ENCODE peak calls at places on chromosomes 16 and 17, in five cellular contexts. H is neural crest cell, S is AG04450, E is transverse colon, Q is GM12865. O is an unnamed sample.

GRCh38 chr16:87338155-87338765 is 21.1 kb upstream of the C16orf95 start:
- DNase-seq in Q (no peak), S (no peak), E (no peak), H (no peak), O (no peak)

GRCh38 chr16:87740909-87741424 is 24.8 kb downstream of the KLHDC4 start:
- DNase-seq in Q (no peak), H (no peak), E (no peak), S (no peak), O (no peak)

GRCh38 chr16:58306327-58306726 is 11.5 kb upstream of the PRSS54 start:
- DNase-seq in E (peak), Q (peak), H (peak), S (no peak), O (no peak)

GRCh38 chr17:80786470-80786869 is 205.2 kb upstream of the CHMP6 start:
- DNase-seq in E (no peak), Q (no peak), S (no peak), H (no peak), O (no peak)

GRCh38 chr16:82156761-82157654 is 13.0 kb downstream of the MPHOSPH6 start:
- DNase-seq in E (no peak), S (no peak), Q (no peak), H (no peak), O (no peak)

GRCh38 chr17:46184696-46185095 is 8.5 kb downstream of the KANSL1 start:
- DNase-seq in Q (no peak), S (no peak), H (no peak), E (no peak), O (no peak)

GRCh38 chr17:65956814-65957213 is 235.1 kb downstream of the CEP112 start:
- DNase-seq in E (no peak), S (no peak), H (no peak), Q (no peak), O (no peak)

GRCh38 chr17:15909481-15909991 is 35.4 kb upstream of the ADORA2B start:
- DNase-seq in E (no peak), H (no peak), S (no peak), Q (no peak), O (no peak)

GRCh38 chr17:76481091-76481655 is 13.8 kb downstream of the AANAT start:
- DNase-seq in S (no peak), Q (peak), H (no peak), E (peak), O (peak)

GRCh38 chr17:19977360-19978205 is at the start of gene AKAP10:
- DNase-seq in Q (peak), H (peak), E (peak), S (peak), O (peak)

GRCh38 chr17:27473748-27474609 is 17.7 kb downstream of the KSR1 start:
- DNase-seq in Q (peak), E (no peak), H (no peak), S (no peak), O (peak)

GRCh38 chr17:7014995-7015586 is 2.7 kb downstream of the RNASEK start:
- DNase-seq in S (no peak), H (no peak), Q (peak), E (peak), O (peak)

GRCh38 chr17:29243792-29244191 is 2.9 kb upstream of the CRYBA1 start:
- DNase-seq in H (no peak), Q (peak), E (no peak), S (no peak), O (peak)

GRCh38 chr16:87924937-87925670 is 11.2 kb downstream of the CA5A start:
- DNase-seq in H (no peak), S (no peak), Q (no peak), E (no peak), O (no peak)

GRCh38 chr17:391850-392249 is 39.2 kb upstream of the RPH3AL start:
- DNase-seq in H (no peak), S (no peak), Q (no peak), E (no peak), O (no peak)

GRCh38 chr16:49578435-49579024 is 204.9 kb downstream of the C16orf78 start:
- DNase-seq in E (no peak), H (no peak), S (no peak), Q (no peak), O (no peak)

GRCh38 chr16:83952940-83953795 is at the start of gene OSGIN1:
- DNase-seq in Q (peak), S (peak), E (peak), H (peak), O (peak)

GRCh38 chr16:10920726-10921427 is 21.4 kb downstream of the DEXI start:
- DNase-seq in H (no peak), Q (no peak), E (no peak), S (no peak), O (no peak)

GRCh38 chr17:10549108-10549842 is at the start of gene MYH2:
- DNase-seq in E (no peak), S (no peak), H (no peak), Q (no peak), O (no peak)

GRCh38 chr16:48629016-48629415 is 19.0 kb upstream of the N4BP1 start:
- DNase-seq in S (no peak), H (no peak), Q (no peak), E (no peak), O (no peak)

GRCh38 chr17:19327039-19327776 is 35.3 kb downstream of the B9D1 start:
- DNase-seq in H (no peak), Q (no peak), E (no peak), S (peak), O (no peak)

GRCh38 chr17:37417852-37418251 is 11.2 kb downstream of the TADA2A start:
- DNase-seq in S (no peak), E (no peak), H (no peak), Q (no peak), O (no peak)

GRCh38 chr17:37410357-37410756 is 3.7 kb downstream of the TADA2A start:
- DNase-seq in H (no peak), Q (no peak), S (no peak), E (no peak), O (no peak)

DNA sequence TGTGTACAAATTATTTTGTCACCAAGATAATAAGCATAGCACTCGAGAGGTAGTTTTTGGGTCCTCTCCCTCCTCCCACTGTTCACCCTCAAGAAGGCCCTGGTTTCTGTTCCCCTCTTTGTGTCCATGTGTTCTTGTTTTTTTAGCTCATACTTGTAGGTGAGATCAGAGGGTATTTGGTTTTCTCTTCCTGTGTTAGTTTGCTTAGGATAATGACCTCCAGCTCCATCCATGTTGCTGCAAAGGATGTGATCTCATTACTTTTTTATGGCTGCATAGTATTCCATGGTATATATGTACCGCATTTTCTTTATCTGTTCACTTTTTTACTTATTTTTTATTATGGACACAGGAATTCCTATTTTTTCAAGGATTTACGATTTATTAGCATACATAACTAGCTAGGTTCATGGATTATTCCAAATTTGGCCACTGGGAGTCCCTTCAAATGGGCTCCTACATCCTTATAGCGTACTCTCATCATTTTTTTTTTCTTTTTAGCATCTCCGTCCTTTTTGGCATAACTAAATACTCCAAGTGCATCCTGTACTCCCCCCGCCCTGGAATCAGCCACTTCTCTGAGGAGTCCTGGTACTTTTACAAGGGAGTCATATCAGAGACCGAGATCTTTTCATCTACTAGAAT is 7.3 kb downstream of the TADA2A start:
- DNase-seq in Q (no peak), E (no peak), S (no peak), H (no peak), O (no peak)
- TF ChIP-seq CTCF in Q (no peak), E (no peak), S (peak), H (peak), O (no peak)

DNA sequence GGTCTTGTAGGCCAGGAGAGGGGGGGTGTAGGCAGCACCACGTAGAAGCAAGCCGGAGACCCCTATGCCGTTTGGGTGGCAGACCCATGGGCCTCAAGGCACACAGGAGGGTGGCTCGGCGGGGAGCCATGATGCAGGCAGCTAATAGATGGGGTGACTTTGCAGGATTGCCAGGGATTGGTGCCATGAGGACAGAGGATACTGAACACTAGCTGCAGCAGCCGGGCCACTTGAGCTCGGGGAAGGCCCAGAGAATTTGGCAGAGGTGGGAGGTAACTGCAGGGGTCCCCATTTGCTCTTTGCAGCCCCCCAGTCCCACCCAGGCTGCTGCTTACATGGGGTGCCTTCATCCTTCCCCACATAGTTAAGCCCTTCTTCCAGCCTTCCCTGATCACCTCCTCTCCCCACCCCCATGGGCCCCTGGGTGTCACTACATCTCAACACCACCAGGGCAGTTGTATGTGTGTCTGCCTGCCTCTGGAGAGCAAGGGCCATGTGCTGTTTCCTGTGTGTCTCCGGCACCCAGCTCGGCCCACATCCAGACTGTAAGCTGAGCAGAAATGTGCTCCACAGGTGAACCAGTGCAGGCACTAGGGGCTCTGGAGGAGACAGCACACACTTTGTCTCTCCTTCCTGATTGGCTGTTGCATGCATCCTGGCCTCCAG is 52.1 kb downstream of the SREBF1 start:
- DNase-seq in E (no peak), S (no peak), H (no peak), Q (peak), O (no peak)
- TF ChIP-seq CTCF in E (no peak), S (peak), H (peak), Q (no peak), O (no peak)

GRCh38 chr16:85238233-85238647 is 126.0 kb upstream of the CIBAR2 start:
- DNase-seq in S (peak), E (peak), Q (no peak), H (no peak), O (no peak)
- TF ChIP-seq CTCF in S (peak), E (no peak), Q (no peak), H (no peak), O (no peak)

DNA sequence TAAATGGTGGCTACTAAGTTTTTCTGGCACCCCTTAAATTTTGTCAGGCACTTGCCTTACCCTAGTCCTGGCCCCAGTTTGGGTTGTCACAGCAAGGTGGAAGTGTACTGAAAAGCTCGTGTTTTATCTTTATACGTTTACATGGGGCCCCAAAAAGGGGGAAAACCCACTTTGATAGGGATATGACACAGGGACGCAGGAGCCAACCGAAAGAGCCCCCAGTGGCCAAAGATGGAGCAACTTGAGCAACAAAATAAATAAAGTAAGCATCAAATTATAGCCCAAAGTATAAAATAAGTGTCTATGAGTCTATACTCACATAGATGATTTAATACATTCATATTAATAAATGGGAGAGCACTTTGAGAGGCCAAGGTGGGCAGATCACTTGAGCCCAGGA is 5.0 kb upstream of the CETP start:
- DNase-seq in H (no peak), S (no peak), Q (no peak), E (no peak), O (no peak)
- TF ChIP-seq CTCF in H (peak), S (no peak), Q (peak), E (no peak), O (no peak)

GRCh38 chr16:20079106-20079505 is 5.4 kb upstream of the GPR139 start:
- DNase-seq in S (no peak), Q (no peak), E (no peak), H (no peak), O (no peak)

GRCh38 chr16:20089246-20089965 is 15.7 kb upstream of the GPR139 start:
- DNase-seq in Q (peak), S (no peak), H (no peak), E (no peak), O (no peak)

DNA sequence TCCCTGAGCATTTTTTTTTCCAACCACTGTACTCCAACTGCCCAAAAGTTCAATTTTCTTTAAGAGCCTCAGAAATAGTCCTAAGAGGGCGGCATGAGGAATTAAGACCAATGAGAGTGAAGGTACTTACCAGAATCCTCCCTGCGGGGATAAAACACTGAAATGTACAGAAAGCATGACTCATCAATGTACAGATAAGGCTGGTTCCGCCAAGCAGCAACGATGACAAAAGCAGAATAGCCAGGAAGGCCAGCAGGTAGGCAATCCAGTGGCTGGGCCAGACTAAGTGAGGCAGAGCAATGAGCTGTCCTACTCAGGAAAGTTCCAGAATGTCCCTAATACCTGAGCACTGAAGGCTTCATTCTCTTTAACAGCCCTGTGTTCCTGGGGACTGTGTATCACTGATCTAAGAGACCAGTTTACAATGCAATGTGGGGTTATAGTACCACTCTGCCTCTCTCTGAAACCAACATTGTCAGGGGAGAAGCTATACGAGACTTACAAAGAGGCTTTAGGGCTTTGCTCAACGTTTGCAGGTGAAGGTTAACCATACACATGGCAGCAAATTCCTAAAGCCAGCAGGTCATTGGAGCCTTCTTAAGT is 11.0 kb upstream of the GPR139 start:
- DNase-seq in S (no peak), E (no peak), H (no peak), Q (no peak), O (no peak)
- TF ChIP-seq CTCF in S (no peak), E (no peak), H (no peak), Q (no peak), O (no peak)

GRCh38 chr17:45123076-45123770 is 9.1 kb downstream of the PLCD3 start:
- DNase-seq in S (no peak), E (no peak), Q (no peak), H (no peak), O (no peak)
- TF ChIP-seq CTCF in S (no peak), E (no peak), Q (no peak), H (no peak), O (no peak)

GRCh38 chr16:29993903-29994612 is 1.4 kb downstream of the HIRIP3 start:
- DNase-seq in E (no peak), H (no peak), Q (no peak), S (no peak), O (no peak)

GRCh38 chr16:29996773-29997250 is 771 bp downstream of the INO80E start:
- DNase-seq in Q (peak), E (no peak), H (no peak), S (no peak), O (no peak)

GRCh38 chr16:29995330-29995910 is at the start of gene HIRIP3:
- DNase-seq in E (peak), Q (peak), H (peak), S (peak), O (peak)

GRCh38 chr16:29994613-29995329 is 646 bp downstream of the HIRIP3 start:
- DNase-seq in S (no peak), Q (peak), E (peak), H (no peak), O (peak)

GRCh38 chr16:29995911-29996772 is at the start of gene INO80E:
- DNase-seq in H (peak), E (peak), Q (peak), S (peak), O (peak)
- TF ChIP-seq CTCF in H (no peak), E (no peak), Q (no peak), S (no peak), O (no peak)

DNA sequence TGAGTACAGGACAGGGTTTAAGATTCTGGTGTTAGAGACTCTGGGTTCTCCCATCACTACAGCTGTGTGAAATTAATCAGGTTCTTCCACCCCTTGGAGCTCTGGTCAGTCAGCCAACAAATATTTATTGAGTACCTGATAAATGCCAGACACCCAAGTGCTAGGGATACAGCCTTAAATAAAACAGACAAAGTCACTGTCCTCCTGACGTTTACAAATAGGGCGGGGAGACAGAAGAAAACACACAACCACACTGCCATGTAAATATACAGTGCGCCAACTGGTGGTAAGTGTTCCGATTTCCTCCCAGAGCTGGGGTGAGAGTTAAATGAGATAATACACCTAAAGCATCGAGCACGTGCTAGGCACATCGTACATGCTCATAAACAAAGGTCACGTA is 121.0 kb downstream of the COPRS start:
- DNase-seq in H (no peak), S (no peak), E (no peak), Q (no peak), O (no peak)
- TF ChIP-seq CTCF in H (no peak), S (no peak), E (no peak), Q (no peak), O (no peak)

DNA sequence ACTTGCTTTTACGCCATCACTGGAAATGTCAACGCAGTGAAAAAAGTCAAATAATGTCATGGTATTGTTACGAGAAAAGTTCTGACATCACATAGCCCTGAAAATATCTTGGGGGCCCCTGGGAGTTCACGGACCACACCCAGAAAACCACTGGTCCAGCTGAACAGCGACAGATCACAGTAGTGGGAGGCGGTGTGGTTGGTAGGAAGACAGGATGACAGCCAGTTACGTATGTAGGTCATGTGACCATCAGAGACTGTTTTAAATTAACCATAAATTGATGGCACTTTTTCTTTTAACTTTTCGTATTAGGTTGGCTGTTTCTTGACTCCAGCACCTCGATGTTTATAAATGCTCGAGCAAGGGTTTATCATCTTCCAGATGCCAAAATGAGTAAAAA is 11.9 kb downstream of the ERCC4 start:
- DNase-seq in Q (no peak), S (no peak), H (no peak), E (no peak), O (no peak)
- TF ChIP-seq CTCF in Q (no peak), S (no peak), H (no peak), E (no peak), O (no peak)

O was measured in GM20000.